ENCODE peak calls at places on chromosomes 1 and 21, in five cellular contexts. One of them, this sample, is unnamed.

GRCh38 chr1:155940531-155940992 is 876 bp upstream of the RXFP4 start:
- DNase-seq in neuronal stem cell: no peak
- DNase-seq in mesenchymal stem cell: peak; percentile 43
- DNase-seq in H1: no peak
- DNase-seq in trophoblast cell: no peak
- DNase-seq in this sample: no peak

GRCh38 chr1:63537940-63538339 is 14.6 kb downstream of the EFCAB7 start:
- DNase-seq in trophoblast cell: no peak
- DNase-seq in mesenchymal stem cell: peak; percentile 8
- DNase-seq in neuronal stem cell: no peak
- DNase-seq in H1: no peak
- DNase-seq in this sample: no peak

GRCh38 chr1:26959722-26960624 is at the start of gene KDF1:
- DNase-seq in trophoblast cell: peak; percentile 84
- DNase-seq in H1: peak; percentile 95
- DNase-seq in mesenchymal stem cell: no peak
- DNase-seq in neuronal stem cell: no peak
- DNase-seq in this sample: peak; percentile 94

GRCh38 chr1:42686418-42686817 is 4.2 kb downstream of the YBX1 start:
- DNase-seq in neuronal stem cell: no peak
- DNase-seq in trophoblast cell: no peak
- DNase-seq in mesenchymal stem cell: no peak
- DNase-seq in H1: no peak
- DNase-seq in this sample: no peak

GRCh38 chr1:116841569-116842364 is 67.9 kb upstream of the PTGFRN start:
- DNase-seq in H1: no peak
- DNase-seq in mesenchymal stem cell: no peak
- DNase-seq in trophoblast cell: no peak
- DNase-seq in neuronal stem cell: no peak
- DNase-seq in this sample: no peak

GRCh38 chr1:52002038-52002917 is 11.8 kb upstream of the RAB3B start:
- DNase-seq in trophoblast cell: peak; percentile 83
- DNase-seq in H1: peak; percentile 65
- DNase-seq in mesenchymal stem cell: peak; percentile 89
- DNase-seq in neuronal stem cell: peak; percentile 88
- DNase-seq in this sample: peak; percentile 72

GRCh38 chr1:22778408-22778807 is 67.8 kb downstream of the EPHB2 start:
- DNase-seq in H1: no peak
- DNase-seq in neuronal stem cell: no peak
- DNase-seq in trophoblast cell: no peak
- DNase-seq in mesenchymal stem cell: no peak
- DNase-seq in this sample: no peak

GRCh38 chr1:44786138-44786840 is 1.7 kb downstream of the BEST4 start:
- DNase-seq in H1: peak; percentile 94
- DNase-seq in trophoblast cell: peak; percentile 82
- DNase-seq in neuronal stem cell: no peak
- DNase-seq in mesenchymal stem cell: peak; percentile 76
- DNase-seq in this sample: peak; percentile 88

GRCh38 chr1:28110555-28110954 is 22.1 kb upstream of the EYA3 start:
- DNase-seq in neuronal stem cell: no peak
- DNase-seq in H1: no peak
- DNase-seq in trophoblast cell: peak; percentile 31
- DNase-seq in mesenchymal stem cell: peak; percentile 33
- DNase-seq in this sample: no peak

GRCh38 chr1:68293122-68293521 is 60.8 kb upstream of the WLS start:
- DNase-seq in H1: no peak
- DNase-seq in mesenchymal stem cell: no peak
- DNase-seq in trophoblast cell: no peak
- DNase-seq in neuronal stem cell: no peak
- DNase-seq in this sample: peak; percentile 34

GRCh38 chr1:244384066-244384465 is 67.6 kb downstream of the ADSS2 start:
- DNase-seq in mesenchymal stem cell: no peak
- DNase-seq in neuronal stem cell: no peak
- DNase-seq in H1: peak; percentile 40
- DNase-seq in trophoblast cell: no peak
- DNase-seq in this sample: no peak

GRCh38 chr1:224212618-224213037 is 29.6 kb downstream of the DEGS1 start:
- DNase-seq in H1: no peak
- DNase-seq in trophoblast cell: peak; percentile 99
- DNase-seq in neuronal stem cell: no peak
- DNase-seq in mesenchymal stem cell: no peak
- DNase-seq in this sample: no peak

GRCh38 chr1:38053416-38054091 is 7.0 kb upstream of the POU3F1 start:
- DNase-seq in neuronal stem cell: no peak
- DNase-seq in H1: no peak
- DNase-seq in mesenchymal stem cell: no peak
- DNase-seq in trophoblast cell: no peak
- DNase-seq in this sample: no peak

GRCh38 chr1:235938714-235939487 is 72.2 kb upstream of the LYST start:
- DNase-seq in neuronal stem cell: no peak
- DNase-seq in H1: no peak
- DNase-seq in mesenchymal stem cell: no peak
- DNase-seq in trophoblast cell: peak; percentile 21
- DNase-seq in this sample: no peak

DNA sequence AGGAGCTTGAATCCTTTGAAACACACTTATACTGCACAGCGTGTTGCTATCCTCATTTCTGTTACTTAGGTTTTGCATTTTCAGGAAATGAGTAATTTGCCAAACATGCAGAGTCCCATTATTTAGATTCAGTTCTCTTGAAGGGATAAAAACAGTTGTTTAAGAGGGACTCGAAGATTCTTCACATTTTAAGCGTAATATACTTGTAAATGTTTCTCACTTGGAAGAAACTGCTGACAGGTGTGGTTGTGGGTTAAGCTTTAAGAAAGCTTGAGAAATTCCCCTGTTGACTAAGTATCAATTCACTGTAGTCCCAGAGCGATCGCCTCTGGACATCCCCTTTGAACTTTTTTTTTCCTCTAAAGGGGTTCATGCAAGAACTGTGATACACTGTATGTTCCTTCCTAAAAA is 30.6 kb upstream of the RGS1 start:
- DNase-seq in H1: no peak
- DNase-seq in mesenchymal stem cell: peak; percentile 82
- DNase-seq in neuronal stem cell: no peak
- DNase-seq in trophoblast cell: peak; percentile 9
- DNase-seq in this sample: no peak
- H2BK120ac ChIP-seq in H1: no peak overlapping the region
- H2BK120ac ChIP-seq in mesenchymal stem cell: no peak overlapping the region
- H2BK120ac ChIP-seq in neuronal stem cell: no peak overlapping the region
- H2BK120ac ChIP-seq in trophoblast cell: no peak overlapping the region
- H2BK120ac ChIP-seq in this sample: no peak overlapping the region

DNA sequence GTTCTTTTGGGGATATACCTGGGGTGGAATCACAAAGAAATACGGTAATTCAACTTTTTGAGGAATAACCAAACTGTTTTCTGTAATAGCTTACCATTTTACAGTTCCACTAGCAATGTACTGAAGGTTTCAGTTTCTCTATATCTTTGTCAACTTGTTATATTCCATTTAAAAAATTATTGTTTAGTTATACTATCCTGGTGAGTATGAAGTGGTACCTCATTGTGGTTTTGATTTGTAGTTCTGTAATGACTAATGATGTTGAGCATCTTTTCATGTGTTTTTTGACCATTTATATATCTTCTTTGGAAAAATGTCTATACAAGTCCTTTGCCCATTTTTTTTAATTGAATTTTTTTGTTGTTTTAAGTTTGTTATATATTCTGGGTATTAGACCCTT is 39.4 kb downstream of the MAST2 start:
- DNase-seq in mesenchymal stem cell: no peak
- DNase-seq in neuronal stem cell: no peak
- DNase-seq in trophoblast cell: no peak
- DNase-seq in H1: no peak
- DNase-seq in this sample: no peak
- H2BK12ac ChIP-seq in mesenchymal stem cell: no peak overlapping the region
- H2BK12ac ChIP-seq in neuronal stem cell: no peak overlapping the region
- H2BK12ac ChIP-seq in trophoblast cell: no peak overlapping the region
- H2BK12ac ChIP-seq in H1: no peak overlapping the region
- H2BK12ac ChIP-seq in this sample: no peak overlapping the region

GRCh38 chr1:87331319-87332269 is 2.9 kb downstream of the LMO4 start:
- DNase-seq in neuronal stem cell: peak; percentile 80
- DNase-seq in H1: peak; percentile 86
- DNase-seq in mesenchymal stem cell: peak; percentile 66
- DNase-seq in trophoblast cell: peak; percentile 69
- DNase-seq in this sample: peak; percentile 87
- H2BK120ac ChIP-seq in neuronal stem cell: no peak overlapping the region
- H2BK120ac ChIP-seq in H1: no peak overlapping the region
- H2BK120ac ChIP-seq in mesenchymal stem cell: peak overlapping the region; percentile 49
- H2BK120ac ChIP-seq in trophoblast cell: peak overlapping the region; percentile 56
- H2BK120ac ChIP-seq in this sample: no peak overlapping the region

DNA sequence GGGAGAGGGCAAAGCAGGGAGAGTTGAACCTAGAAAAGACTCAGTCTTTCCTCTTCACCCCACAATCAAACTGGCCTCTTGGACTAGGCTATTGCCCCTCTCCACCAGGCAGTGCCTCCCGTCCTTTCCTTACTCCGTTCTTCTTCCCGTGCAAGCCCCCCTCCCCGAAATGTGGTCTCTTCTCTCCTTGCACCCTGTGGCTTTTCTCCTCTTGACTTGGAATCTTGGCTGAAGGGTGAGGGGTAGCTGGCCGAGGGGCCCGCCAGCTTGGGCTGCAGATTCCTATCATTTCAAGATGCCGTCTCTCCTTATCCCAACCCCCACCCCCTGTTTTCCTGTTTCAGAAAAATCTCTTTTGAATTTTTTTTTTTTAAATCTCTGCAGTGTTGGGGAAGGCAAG is 1.6 kb downstream of the WNT2B start:
- DNase-seq in neuronal stem cell: no peak
- DNase-seq in H1: no peak
- DNase-seq in mesenchymal stem cell: no peak
- DNase-seq in trophoblast cell: no peak
- DNase-seq in this sample: no peak
- H2BK12ac ChIP-seq in neuronal stem cell: no peak overlapping the region
- H2BK12ac ChIP-seq in H1: peak overlapping the region; percentile 18
- H2BK12ac ChIP-seq in mesenchymal stem cell: no peak overlapping the region
- H2BK12ac ChIP-seq in trophoblast cell: no peak overlapping the region
- H2BK12ac ChIP-seq in this sample: no peak overlapping the region

DNA sequence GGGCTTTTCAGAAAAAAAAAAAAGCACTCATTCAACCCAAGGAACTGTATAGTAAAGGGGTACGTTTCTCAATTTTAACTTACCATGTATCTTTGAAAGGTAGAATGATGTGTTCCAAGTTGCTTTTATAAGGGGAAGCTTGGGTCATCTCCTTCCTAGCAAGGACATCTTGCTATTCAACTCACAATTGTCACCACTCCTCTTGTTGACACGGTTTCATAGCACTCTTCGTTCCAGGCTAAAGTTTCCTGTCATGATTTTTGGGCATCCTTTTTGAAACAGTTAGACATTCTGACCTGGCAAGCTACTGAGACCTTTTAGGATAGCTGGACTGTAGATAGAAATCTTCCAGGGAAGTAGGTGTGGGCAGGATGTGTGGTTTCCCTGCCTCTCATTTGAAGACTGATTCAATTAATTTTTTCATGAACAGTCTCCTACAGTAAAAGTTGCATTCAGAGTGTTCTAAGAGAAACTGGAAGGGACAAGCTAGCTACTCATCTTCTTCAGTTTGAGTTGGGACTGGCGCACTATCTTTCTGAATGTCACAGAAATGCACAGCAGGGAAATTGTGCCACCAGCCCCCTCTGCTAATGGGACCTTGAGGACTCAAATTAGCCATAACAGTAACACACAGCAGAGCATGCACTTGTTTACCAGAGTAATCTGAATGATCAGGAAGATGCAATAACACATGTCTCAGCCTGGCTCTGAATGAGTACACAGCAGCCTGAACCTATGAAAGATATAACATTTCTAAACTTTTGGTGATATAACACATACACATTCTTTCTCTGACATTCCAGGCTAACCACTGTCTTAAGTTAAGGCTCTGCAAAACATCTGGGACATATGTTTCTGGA is 53.4 kb upstream of the CNN3 start:
- DNase-seq in H1: no peak
- DNase-seq in mesenchymal stem cell: peak; percentile 68
- DNase-seq in neuronal stem cell: no peak
- DNase-seq in trophoblast cell: no peak
- DNase-seq in this sample: no peak
- H2BK120ac ChIP-seq in H1: no peak overlapping the region
- H2BK120ac ChIP-seq in mesenchymal stem cell: no peak overlapping the region
- H2BK120ac ChIP-seq in neuronal stem cell: no peak overlapping the region
- H2BK120ac ChIP-seq in trophoblast cell: no peak overlapping the region
- H2BK120ac ChIP-seq in this sample: no peak overlapping the region

GRCh38 chr21:33937931-33938339 is 22.3 kb upstream of the ATP5PO start:
- DNase-seq in mesenchymal stem cell: no peak
- DNase-seq in trophoblast cell: no peak
- DNase-seq in neuronal stem cell: no peak
- DNase-seq in H1: peak; percentile 33
- DNase-seq in this sample: no peak
- H2BK12ac ChIP-seq in mesenchymal stem cell: no peak overlapping the region
- H2BK12ac ChIP-seq in trophoblast cell: no peak overlapping the region
- H2BK12ac ChIP-seq in neuronal stem cell: no peak overlapping the region
- H2BK12ac ChIP-seq in H1: no peak overlapping the region
- H2BK12ac ChIP-seq in this sample: no peak overlapping the region

DNA sequence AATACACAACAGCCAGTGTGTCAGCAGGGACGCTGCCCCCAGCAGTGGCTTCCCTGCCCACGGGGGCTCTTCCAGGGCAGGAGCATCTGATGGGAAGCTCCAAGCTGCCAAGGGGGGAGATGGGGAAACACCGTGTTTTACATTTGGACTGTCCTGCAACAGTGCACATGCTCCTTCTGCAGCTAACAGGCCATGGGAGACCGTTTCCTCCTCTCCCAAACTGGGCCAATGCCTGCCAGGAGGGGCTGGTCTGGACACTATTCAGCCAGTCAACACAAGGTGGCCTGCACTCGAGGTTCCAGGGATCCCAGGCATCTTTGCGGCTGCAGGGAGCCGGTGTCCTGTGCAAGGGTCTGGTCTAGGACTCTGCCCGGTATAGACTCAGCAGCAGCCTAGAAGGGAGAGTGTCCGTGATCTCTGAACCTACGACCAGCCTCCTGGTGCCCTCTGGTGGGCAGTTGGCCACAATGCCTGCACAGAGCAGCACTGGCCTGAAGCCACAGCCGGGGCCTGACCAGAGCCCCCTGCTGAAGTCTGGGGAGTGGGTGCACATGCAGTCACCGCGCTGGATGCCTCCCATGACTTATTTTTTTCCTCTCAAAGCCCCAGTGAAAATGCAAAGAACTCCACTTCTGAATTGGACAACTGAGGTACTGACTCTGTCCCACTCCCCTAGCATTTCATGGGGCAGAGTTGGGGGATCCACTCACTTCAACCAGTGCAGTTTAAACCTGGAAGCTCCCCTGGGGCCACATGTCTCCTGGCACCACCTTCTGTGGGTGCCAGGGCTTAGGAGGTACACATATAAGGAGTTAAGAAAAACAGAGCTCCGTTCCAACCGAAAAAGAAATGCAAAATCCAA is 33.3 kb downstream of the RCC2 start:
- DNase-seq in H1: peak; percentile 89
- DNase-seq in mesenchymal stem cell: peak; percentile 59
- DNase-seq in trophoblast cell: peak; percentile 56
- DNase-seq in neuronal stem cell: peak; percentile 72
- DNase-seq in this sample: peak; percentile 90
- H2BK120ac ChIP-seq in H1: no peak overlapping the region
- H2BK120ac ChIP-seq in mesenchymal stem cell: no peak overlapping the region
- H2BK120ac ChIP-seq in trophoblast cell: no peak overlapping the region
- H2BK120ac ChIP-seq in neuronal stem cell: no peak overlapping the region
- H2BK120ac ChIP-seq in this sample: no peak overlapping the region

DNA sequence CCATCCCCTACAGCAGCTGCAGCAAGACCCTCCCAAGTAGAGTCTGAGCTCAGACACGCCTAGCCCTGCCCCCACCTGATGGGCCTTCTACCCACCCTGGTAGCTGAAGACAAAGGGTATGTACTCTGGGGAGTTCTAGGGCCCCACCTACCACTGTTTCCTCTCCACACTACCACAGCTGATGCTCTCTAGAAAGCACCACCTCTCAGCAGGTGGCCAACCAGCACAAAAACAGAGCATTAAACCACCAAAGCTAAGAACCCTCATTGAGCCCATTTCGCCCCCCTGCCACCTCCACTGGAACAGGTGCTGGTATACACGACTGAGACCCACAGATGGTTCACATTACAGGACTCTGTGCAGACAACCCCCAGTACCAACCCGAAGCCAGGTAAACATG is 258.9 kb downstream of the SETD4 start:
- DNase-seq in trophoblast cell: no peak
- DNase-seq in mesenchymal stem cell: no peak
- DNase-seq in neuronal stem cell: no peak
- DNase-seq in H1: no peak
- DNase-seq in this sample: no peak
- H2BK12ac ChIP-seq in trophoblast cell: no peak overlapping the region
- H2BK12ac ChIP-seq in mesenchymal stem cell: no peak overlapping the region
- H2BK12ac ChIP-seq in neuronal stem cell: no peak overlapping the region
- H2BK12ac ChIP-seq in H1: no peak overlapping the region
- H2BK12ac ChIP-seq in this sample: no peak overlapping the region